ENCODE peak calls at places on chromosomes 6 and 20, in six cellular contexts. Z is breast epithelium, O is iris pigment epithelial cell, L is HS-5, I is NCI-H187, V is fibroblast of the aortic adventitia. R is an unnamed sample.

GRCh38 chr20:43921227-43921780 is 6.7 kb downstream of the TOX2 start:
- DNase-seq in V (no peak), L (no peak), Z (no peak), O (no peak), I (no peak), R (no peak)

GRCh38 chr20:64146936-64147451 is 17.3 kb upstream of the MYT1 start:
- DNase-seq in O (no peak), L (no peak), Z (no peak), V (no peak), I (no peak), R (no peak)

GRCh38 chr20:58998656-58999055 is 8.4 kb downstream of the CTSZ start:
- DNase-seq in V (no peak), Z (no peak), I (no peak), O (no peak), L (no peak), R (no peak)

GRCh38 chr20:23063573-23063972 is 14.1 kb upstream of the THBD start:
- DNase-seq in I (no peak), O (no peak), Z (no peak), L (no peak), V (no peak), R (no peak)

GRCh38 chr6:112287836-112288235 is 33.5 kb upstream of the LAMA4 start:
- DNase-seq in L (no peak), Z (no peak), O (no peak), V (no peak), I (no peak), R (no peak)

GRCh38 chr6:157556671-157557430 is 175.9 kb downstream of the ZDHHC14 start:
- DNase-seq in Z (no peak), L (no peak), V (no peak), I (peak; percentile 35), O (no peak), R (peak; percentile 88)

GRCh38 chr6:41257369-41258195 is 28.9 kb downstream of the TREM1 start:
- DNase-seq in O (peak; percentile 86), V (peak; percentile 66), Z (no peak), I (no peak), L (no peak), R (no peak)

GRCh38 chr6:107488875-107489635 is 862 bp upstream of the SOBP start:
- DNase-seq in I (peak; percentile 51), V (peak; percentile 33), O (peak; percentile 17), Z (peak; percentile 20), L (no peak), R (peak; percentile 65)

GRCh38 chr6:26613717-26614683 is 17.2 kb downstream of the ABT1 start:
- DNase-seq in V (no peak), L (no peak), O (no peak), I (no peak), Z (no peak), R (peak; percentile 39)

GRCh38 chr20:33793011-33793931 is 17.9 kb upstream of the CHMP4B start:
- DNase-seq in Z (no peak), L (no peak), V (peak; percentile 72), I (no peak), O (peak; percentile 43), R (no peak)

GRCh38 chr6:163579111-163579879 is 164.8 kb downstream of the QKI start:
- DNase-seq in V (no peak), I (no peak), O (no peak), Z (no peak), L (no peak), R (peak; percentile 22)

GRCh38 chr6:25136879-25137278 is 142.3 kb upstream of the CARMIL1 start:
- DNase-seq in O (peak; percentile 17), V (peak; percentile 24), L (no peak), Z (no peak), I (no peak), R (no peak)

GRCh38 chr20:62902926-62903615 is 23.2 kb downstream of the DIDO1 start:
- DNase-seq in Z (no peak), L (no peak), V (no peak), I (no peak), O (peak; percentile 87), R (no peak)

GRCh38 chr20:8876381-8876780 is 192.5 kb upstream of the PLCB4 start:
- DNase-seq in O (no peak), L (no peak), Z (no peak), V (no peak), I (no peak), R (no peak)

GRCh38 chr6:81938991-81939773 is 186.7 kb upstream of the TENT5A start:
- DNase-seq in V (peak; percentile 97), Z (no peak), I (no peak), L (peak; percentile 57), O (peak; percentile 70), R (no peak)

GRCh38 chr6:110529355-110529754 is 52.9 kb upstream of the SLC22A16 start:
- DNase-seq in Z (no peak), O (peak; percentile 87), L (no peak), V (peak; percentile 25), I (no peak), R (no peak)

GRCh38 chr6:88304515-88304914 is 138.4 kb upstream of the CNR1 start:
- DNase-seq in I (no peak), O (no peak), V (no peak), L (no peak), Z (no peak), R (no peak)

GRCh38 chr6:69449887-69450286 is 346.9 kb downstream of the LMBRD1 start:
- DNase-seq in Z (no peak), V (no peak), I (no peak), L (no peak), O (no peak), R (no peak)

GRCh38 chr6:136549359-136550044 is 720 bp downstream of the MAP7 start:
- DNase-seq in L (no peak), V (no peak), Z (no peak), I (no peak), O (no peak), R (peak; percentile 27)

GRCh38 chr20:63456429-63457284 is 15.8 kb downstream of the KCNQ2 start:
- DNase-seq in I (no peak), Z (no peak), L (no peak), V (peak; percentile 10), O (no peak), R (no peak)

GRCh38 chr6:75488026-75488425 is 5.6 kb downstream of the FILIP1 start:
- DNase-seq in Z (no peak), O (peak; percentile 79), V (peak; percentile 89), L (no peak), I (no peak), R (no peak)

GRCh38 chr6:158170656-158171081 is 2.5 kb downstream of the GTF2H5 start:
- DNase-seq in I (no peak), V (peak; percentile 96), O (peak; percentile 85), L (peak; percentile 69), Z (peak; percentile 69), R (no peak)

GRCh38 chr6:53361549-53362031 is 12.8 kb upstream of the ELOVL5 start:
- DNase-seq in O (peak; percentile 54), Z (peak; percentile 85), V (peak; percentile 32), I (no peak), L (no peak), R (no peak)

GRCh38 chr20:46213946-46214830 is 94.1 kb downstream of the CDH22 start:
- DNase-seq in I (no peak), V (peak; percentile 22), O (no peak), Z (no peak), L (no peak), R (no peak)

GRCh38 chr6:145241039-145241438 is 494.3 kb downstream of the EPM2A start:
- DNase-seq in O (peak; percentile 69), I (no peak), L (peak; percentile 24), Z (no peak), V (peak; percentile 77), R (no peak)

GRCh38 chr6:131124341-131125071 is 10.8 kb upstream of the AKAP7 start:
- DNase-seq in V (no peak), Z (no peak), L (no peak), O (no peak), I (no peak), R (no peak)

GRCh38 chr20:25439328-25439727 is 31.9 kb downstream of the GINS1 start:
- DNase-seq in L (no peak), I (no peak), O (no peak), Z (no peak), V (no peak), R (no peak)

GRCh38 chr20:58141496-58141895 is 87.0 kb downstream of the ANKRD60 start:
- DNase-seq in Z (peak; percentile 11), V (no peak), L (no peak), I (no peak), O (no peak), R (no peak)

GRCh38 chr6:42974919-42975505 is 4.0 kb downstream of the PEX6 start:
- DNase-seq in Z (no peak), L (no peak), I (no peak), O (no peak), V (no peak), R (no peak)

GRCh38 chr6:159688977-159689376 is 4.1 kb downstream of the SOD2 start:
- DNase-seq in O (no peak), L (no peak), I (no peak), Z (no peak), V (no peak), R (no peak)

GRCh38 chr6:9943026-9943425 is 471.8 kb downstream of the TFAP2A start:
- DNase-seq in V (no peak), Z (no peak), O (no peak), L (no peak), I (no peak), R (no peak)

GRCh38 chr6:164731539-164731938 is 577.9 kb downstream of the C6orf118 start:
- DNase-seq in I (no peak), L (no peak), V (no peak), Z (no peak), O (no peak), R (no peak)

GRCh38 chr6:118580585-118581419 is 32.7 kb downstream of the PLN start:
- DNase-seq in O (peak; percentile 86), Z (no peak), L (peak; percentile 66), V (peak; percentile 90), I (no peak), R (peak; percentile 92)